ENCODE peak calls at places on chromosomes 12 and 14, in ten cellular contexts. E is anterior cingulate cortex; F is stomach; R is hippocampal formation; L is GOT3; H is GM10248; J is lower lobe of right lung; W is stimulated activated CD4-positive, alpha-beta T cell treated with anti-CD3 and anti-CD28 coated beads, TNF-alpha, amount 100 ng/mL, for 1 hour; S is NCI-H146; Q is CD8-positive, alpha-beta memory T cell. X is an unnamed sample.
A peak's percentile ranks its signal among the peaks of the same experiment; 100 is the strongest.

GRCh38 chr12:79515526-79515935 is 175.2 kb downstream of the PAWR start:
- DNase-seq in E (no peak), F (no peak), R (no peak), L (no peak), H (no peak), J (no peak), W (no peak), S (no peak), Q (no peak), X (no peak)

GRCh38 chr12:24718641-24719040 is 230.3 kb downstream of the BCAT1 start:
- DNase-seq in E (no peak), F (no peak), R (no peak), L (no peak), H (no peak), J (no peak), W (no peak), S (no peak), Q (no peak), X (no peak)

GRCh38 chr12:52216807-52217206 is 16.2 kb upstream of the KRT7 start:
- DNase-seq in E (no peak), F (peak; percentile 68), R (no peak), L (no peak), H (no peak), J (no peak), W (no peak), S (no peak), Q (no peak), X (no peak)

GRCh38 chr12:65886996-65887395 is 62.7 kb downstream of the HMGA2 start:
- DNase-seq in E (no peak), F (no peak), R (no peak), L (no peak), H (no peak), J (no peak), W (no peak), S (no peak), Q (no peak), X (no peak)

GRCh38 chr14:104388631-104389325 is 190.8 kb upstream of the C14orf180 start:
- DNase-seq in E (no peak), F (peak; percentile 23), R (no peak), L (no peak), H (no peak), J (no peak), W (no peak), S (no peak), Q (no peak), X (no peak)

GRCh38 chr12:11761869-11762567 is 112.5 kb downstream of the ETV6 start:
- DNase-seq in E (no peak), F (no peak), R (no peak), L (no peak), H (peak; percentile 46), J (no peak), W (no peak), S (no peak), Q (no peak), X (peak; percentile 74)

GRCh38 chr14:64671591-64671990 is 32.6 kb upstream of the PLEKHG3 start:
- DNase-seq in E (no peak), F (no peak), R (no peak), L (no peak), H (peak; percentile 52), J (no peak), W (no peak), S (peak; percentile 47), Q (no peak), X (peak; percentile 55)

GRCh38 chr14:68016243-68016914 is 196.8 kb downstream of the RAD51B start:
- DNase-seq in E (no peak), F (no peak), R (no peak), L (no peak), H (no peak), J (no peak), W (no peak), S (no peak), Q (no peak), X (no peak)

GRCh38 chr12:119601877-119602536 is 8.4 kb downstream of the TMEM233 start:
- DNase-seq in E (no peak), F (no peak), R (no peak), L (no peak), H (no peak), J (no peak), W (no peak), S (no peak), Q (no peak), X (no peak)

GRCh38 chr12:6962285-6963015 is 8.0 kb downstream of the PHB2 start:
- DNase-seq in E (no peak), F (peak; percentile 86), R (no peak), L (no peak), H (no peak), J (peak; percentile 87), W (no peak), S (peak; percentile 100), Q (no peak), X (no peak)

GRCh38 chr12:120666577-120667390 is 20.2 kb upstream of the MLEC start:
- DNase-seq in E (no peak), F (no peak), R (no peak), L (no peak), H (no peak), J (peak; percentile 10), W (no peak), S (peak; percentile 47), Q (no peak), X (no peak)

GRCh38 chr14:91299483-91300115 is 55.1 kb upstream of the GPR68 start:
- DNase-seq in E (no peak), F (no peak), R (no peak), L (no peak), H (no peak), J (peak; percentile 32), W (no peak), S (no peak), Q (no peak), X (peak; percentile 39)

GRCh38 chr14:102096569-102097188 is 9.8 kb upstream of the HSP90AA1 start:
- DNase-seq in E (peak; percentile 71), F (peak; percentile 91), R (peak; percentile 77), L (peak; percentile 2), H (peak; percentile 63), J (peak; percentile 87), W (peak; percentile 24), S (peak; percentile 67), Q (peak; percentile 64), X (peak; percentile 77)

GRCh38 chr12:118212627-118213026 is 76.7 kb downstream of the PEBP1 start:
- DNase-seq in E (no peak), F (no peak), R (no peak), L (no peak), H (no peak), J (no peak), W (no peak), S (no peak), Q (no peak), X (no peak)

GRCh38 chr12:4849024-4849594 is 60.6 kb upstream of the KCNA1 start:
- DNase-seq in E (no peak), F (no peak), R (no peak), L (no peak), H (peak; percentile 54), J (no peak), W (no peak), S (peak; percentile 37), Q (no peak), X (peak; percentile 67)

GRCh38 chr12:69101505-69101904 is 137.9 kb upstream of the CPSF6 start:
- DNase-seq in E (no peak), F (no peak), R (no peak), L (no peak), H (no peak), J (no peak), W (no peak), S (no peak), Q (no peak), X (no peak)

GRCh38 chr14:80212025-80212402 is 710 bp upstream of the DIO2 start:
- DNase-seq in E (no peak), F (no peak), R (no peak), L (no peak), H (peak; percentile 17), J (no peak), W (no peak), S (no peak), Q (no peak), X (peak; percentile 9)

GRCh38 chr14:102776761-102777710 is at the start of gene TRAF3:
- DNase-seq in E (no peak), F (peak; percentile 70), R (no peak), L (no peak), H (peak; percentile 94), J (peak; percentile 83), W (peak; percentile 78), S (peak; percentile 70), Q (peak; percentile 88), X (peak; percentile 76)

GRCh38 chr14:75518625-75519024 is 3.6 kb upstream of the BATF start:
- DNase-seq in E (no peak), F (no peak), R (no peak), L (no peak), H (no peak), J (no peak), W (no peak), S (no peak), Q (no peak), X (peak; percentile 54)

X was measured in NAMALWA.